ENCODE peak calls at places on chromosomes 16 and 17, in ten cellular contexts. S is WERI-Rb-1; J is cardiac muscle cell; Q is left ventricle myocardium inferior; K is CD8-positive, alpha-beta T cell; L is PC-3; F is uterus; M is endodermal cell; T is upper lobe of right lung; B is aorta. Z is an unnamed sample. For H3K36me3 and H3K9me3, the result is how much of the 10 kb centered on the place peaks cover.

GRCh38 chr17:77565166-77565565 is 393.3 kb upstream of the TNRC6C start:
- DNase-seq in S (no peak), J (no peak), Q (no peak), K (no peak), L (no peak), F (no peak), M (peak), T (peak), B (peak), Z (no peak)

GRCh38 chr17:46777943-46778915 is 40.3 kb downstream of the WNT3 start:
- DNase-seq in S (no peak), J (no peak), Q (no peak), K (no peak), L (no peak), F (no peak), M (peak), T (peak), B (peak), Z (no peak)

GRCh38 chr16:69351309-69352027 is at the start of gene TMED6:
- DNase-seq in S (peak), J (no peak), Q (no peak), K (no peak), L (no peak), F (no peak), M (no peak), T (no peak), B (no peak), Z (no peak)

GRCh38 chr17:12445331-12445730 is 220.4 kb upstream of the MYOCD start:
- DNase-seq in S (no peak), J (no peak), Q (no peak), K (no peak), L (no peak), F (no peak), M (no peak), T (no peak), B (no peak), Z (no peak)

GRCh38 chr16:2023098-2023925 is 3.4 kb upstream of the NHERF2 start:
- DNase-seq in S (peak), J (peak), Q (peak), K (peak), L (peak), F (peak), M (peak), T (peak), B (peak), Z (peak)

GRCh38 chr17:64060331-64060730 is 39.9 kb upstream of the ICAM2 start:
- DNase-seq in S (no peak), J (no peak), Q (no peak), K (no peak), L (no peak), F (no peak), M (no peak), T (no peak), B (no peak), Z (no peak)

GRCh38 chr16:19138601-19139000 is 24.8 kb downstream of the ITPRIPL2 start:
- DNase-seq in S (no peak), J (peak), Q (peak), K (no peak), L (peak), F (peak), M (peak), T (no peak), B (no peak), Z (peak)

GRCh38 chr16:2146739-2147138 is 1.7 kb upstream of the RAB26 start:
- DNase-seq in S (no peak), J (no peak), Q (no peak), K (no peak), L (no peak), F (no peak), M (peak), T (peak), B (no peak), Z (no peak)

GRCh38 chr16:11138769-11139623 is 117.0 kb downstream of the SOCS1 start:
- DNase-seq in S (no peak), J (peak), Q (no peak), K (no peak), L (no peak), F (no peak), M (no peak), T (no peak), B (no peak), Z (peak)

GRCh38 chr16:14378131-14378551 is 251.9 kb downstream of the PARN start:
- DNase-seq in S (peak), J (peak), Q (no peak), K (no peak), L (peak), F (no peak), M (no peak), T (no peak), B (no peak), Z (no peak)

GRCh38 chr16:17556276-17557052 is 85.7 kb upstream of the XYLT1 start:
- DNase-seq in S (peak), J (peak), Q (no peak), K (no peak), L (peak), F (no peak), M (peak), T (no peak), B (no peak), Z (no peak)

GRCh38 chr16:62950351-62950750 is 914.1 kb upstream of the CDH8 start:
- DNase-seq in S (no peak), J (no peak), Q (no peak), K (no peak), L (no peak), F (no peak), M (no peak), T (no peak), B (no peak), Z (no peak)

GRCh38 chr16:12753203-12754023 is 50.3 kb downstream of the CPPED1 start:
- DNase-seq in S (peak), J (no peak), Q (no peak), K (no peak), L (no peak), F (no peak), M (no peak), T (no peak), B (no peak), Z (no peak)

GRCh38 chr16:13873835-13874438 is 46.0 kb upstream of the ERCC4 start:
- DNase-seq in S (peak), J (peak), Q (no peak), K (no peak), L (peak), F (no peak), M (peak), T (no peak), B (no peak), Z (no peak)

GRCh38 chr17:67377727-67378443 is 804 bp downstream of the PITPNC1 start:
- DNase-seq in S (peak), J (peak), Q (peak), K (no peak), L (peak), F (peak), M (peak), T (peak), B (peak), Z (peak)

GRCh38 chr16:85129846-85130706 is 17.8 kb upstream of the CIBAR2 start:
- DNase-seq in S (no peak), J (peak), Q (no peak), K (no peak), L (no peak), F (peak), M (no peak), T (no peak), B (no peak), Z (peak)

GRCh38 chr17:48672340-48672739 is 46.2 kb upstream of the HOXB9 start:
- DNase-seq in S (no peak), J (no peak), Q (no peak), K (no peak), L (no peak), F (no peak), M (no peak), T (no peak), B (no peak), Z (no peak)

GRCh38 chr17:48676963-48677558 is 45.3 kb downstream of the PRAC1 start:
- DNase-seq in S (no peak), J (no peak), Q (no peak), K (no peak), L (no peak), F (no peak), M (no peak), T (no peak), B (no peak), Z (no peak)

GRCh38 chr17:48671697-48672171 is 45.6 kb upstream of the HOXB9 start:
- DNase-seq in S (peak), J (peak), Q (peak), K (peak), L (peak), F (peak), M (peak), T (peak), B (peak), Z (peak)
- H3K36me3 ChIP-seq in S (under half), J (under half), Q (under half), K (under half), L (under half), F (under half), M (under half), T (under half), B (under half), Z (under half)

DNA sequence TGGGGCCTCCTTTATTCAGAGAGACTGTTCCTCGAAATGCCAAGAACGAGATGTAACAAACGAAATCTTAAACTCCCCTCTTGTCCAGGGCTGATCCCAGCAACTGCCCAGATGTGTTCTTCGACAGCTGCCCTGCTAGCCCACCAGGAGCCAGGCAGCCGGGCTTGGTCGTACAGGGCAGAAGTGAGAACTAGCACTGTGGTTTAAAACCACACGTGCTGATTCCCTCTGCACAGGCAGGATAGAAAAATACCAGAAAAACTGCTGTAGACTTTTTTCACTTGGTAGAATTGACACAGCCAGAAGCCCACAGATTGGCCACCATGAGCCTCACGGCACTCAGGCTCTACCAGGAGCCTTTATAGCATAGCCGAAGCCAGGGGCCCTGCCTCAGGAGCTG is 33.1 kb downstream of the PLD6 start:
- DNase-seq in S (no peak), J (no peak), Q (no peak), K (no peak), L (no peak), F (no peak), M (no peak), T (no peak), B (no peak), Z (no peak)
- H3K9me3 ChIP-seq in S (under half), J (under half), Q (under half), K (under half), L (under half), F (under half), M (under half), T (under half), B (under half), Z (under half)

DNA sequence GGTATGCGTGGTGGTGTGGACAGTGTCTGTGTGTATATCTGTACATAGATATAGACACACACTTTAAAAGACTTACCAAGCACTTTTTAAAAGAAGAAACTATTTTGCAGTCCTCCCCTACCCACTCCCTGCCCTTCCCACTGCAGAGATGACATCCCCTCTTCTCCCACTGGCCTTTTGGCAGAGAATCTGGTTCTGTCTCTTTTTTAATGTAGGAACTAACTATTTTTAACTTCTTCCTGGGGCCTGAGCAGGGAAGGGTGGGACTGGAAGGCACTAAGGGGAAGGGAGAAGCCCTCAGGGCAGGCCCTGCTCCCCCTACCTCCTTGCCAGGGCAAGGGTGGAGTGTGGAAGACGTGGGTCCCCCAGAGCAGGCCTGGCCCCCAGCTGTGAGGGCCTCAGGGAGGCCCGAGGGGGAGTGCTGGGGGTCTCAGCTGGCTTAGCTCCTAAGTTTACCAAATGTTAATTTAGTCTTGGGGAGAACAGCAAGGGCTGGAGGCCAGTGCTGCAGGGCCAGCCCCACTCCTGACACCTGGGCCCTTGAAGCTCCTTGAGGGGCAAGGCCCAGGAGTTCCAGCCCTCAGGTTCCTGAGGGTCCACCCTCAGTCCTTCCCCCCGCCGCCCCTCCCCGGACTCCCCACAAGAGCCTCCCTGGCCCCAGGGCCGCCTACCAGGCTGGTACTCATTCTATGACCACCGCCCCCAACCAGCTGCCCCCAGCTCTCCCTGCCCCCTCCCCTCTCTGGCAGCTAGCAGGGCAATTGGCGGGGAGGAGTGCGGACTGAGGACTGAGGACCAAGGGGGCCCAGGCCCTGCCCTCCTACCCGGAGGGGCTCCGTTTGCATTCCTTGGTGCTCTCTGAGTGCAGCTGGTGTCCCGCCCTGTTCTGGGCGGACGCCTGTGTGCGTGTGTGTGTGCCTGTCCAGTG is 19.3 kb downstream of the UNC13D start:
- DNase-seq in S (no peak), J (no peak), Q (no peak), K (no peak), L (no peak), F (peak), M (no peak), T (no peak), B (no peak), Z (no peak)
- H3K36me3 ChIP-seq in S (half or more), J (under half), Q (half or more), K (under half), L (under half), F (under half), M (under half), T (half or more), B (under half), Z (half or more)

DNA sequence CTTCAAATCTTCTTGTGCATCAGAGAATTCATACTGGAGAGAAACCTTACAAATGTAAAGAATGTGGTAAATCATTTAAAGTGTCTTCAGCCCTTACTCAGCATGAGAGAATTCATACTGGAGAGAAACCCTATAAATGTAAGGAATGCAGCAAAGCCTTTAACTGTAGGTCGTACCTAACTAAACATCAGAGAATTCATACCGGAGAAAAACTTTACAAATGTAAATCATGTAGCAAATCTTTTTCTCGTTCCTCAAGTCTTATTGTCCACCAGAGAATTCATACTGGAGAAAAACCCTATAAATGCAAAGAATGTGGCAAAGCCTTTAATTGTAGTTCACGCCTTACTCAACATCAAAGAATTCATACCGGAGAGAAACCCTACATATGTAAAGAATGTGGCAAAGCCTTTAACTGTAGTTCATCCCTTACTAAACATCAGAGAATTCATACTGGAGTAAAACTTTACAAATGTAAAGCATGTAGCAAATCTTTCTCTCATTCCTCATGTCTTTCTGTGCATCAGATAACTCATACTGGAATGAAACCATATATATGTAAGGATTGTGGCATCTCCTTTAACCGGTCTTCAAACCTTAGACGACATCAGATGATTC is 118.5 kb upstream of the ZNF267 start:
- DNase-seq in S (no peak), J (no peak), Q (no peak), K (no peak), L (no peak), F (no peak), M (no peak), T (no peak), B (no peak), Z (no peak)
- H3K9me3 ChIP-seq in S (under half), J (under half), Q (half or more), K (half or more), L (under half), F (half or more), M (half or more), T (half or more), B (under half), Z (under half)

GRCh38 chr17:75238684-75239191 is 22.7 kb downstream of the GGA3 start:
- DNase-seq in S (peak), J (peak), Q (no peak), K (peak), L (peak), F (peak), M (peak), T (peak), B (peak), Z (no peak)

GRCh38 chr17:75239778-75240393 is 21.5 kb downstream of the GGA3 start:
- DNase-seq in S (no peak), J (no peak), Q (no peak), K (no peak), L (no peak), F (no peak), M (no peak), T (no peak), B (peak), Z (no peak)

GRCh38 chr17:75239214-75239613 is 22.2 kb downstream of the GGA3 start:
- DNase-seq in S (no peak), J (no peak), Q (no peak), K (no peak), L (no peak), F (no peak), M (no peak), T (no peak), B (peak), Z (no peak)

GRCh38 chr17:75237100-75238014 is 24.0 kb downstream of the GGA3 start:
- DNase-seq in S (no peak), J (no peak), Q (peak), K (no peak), L (no peak), F (no peak), M (no peak), T (no peak), B (peak), Z (no peak)

DNA sequence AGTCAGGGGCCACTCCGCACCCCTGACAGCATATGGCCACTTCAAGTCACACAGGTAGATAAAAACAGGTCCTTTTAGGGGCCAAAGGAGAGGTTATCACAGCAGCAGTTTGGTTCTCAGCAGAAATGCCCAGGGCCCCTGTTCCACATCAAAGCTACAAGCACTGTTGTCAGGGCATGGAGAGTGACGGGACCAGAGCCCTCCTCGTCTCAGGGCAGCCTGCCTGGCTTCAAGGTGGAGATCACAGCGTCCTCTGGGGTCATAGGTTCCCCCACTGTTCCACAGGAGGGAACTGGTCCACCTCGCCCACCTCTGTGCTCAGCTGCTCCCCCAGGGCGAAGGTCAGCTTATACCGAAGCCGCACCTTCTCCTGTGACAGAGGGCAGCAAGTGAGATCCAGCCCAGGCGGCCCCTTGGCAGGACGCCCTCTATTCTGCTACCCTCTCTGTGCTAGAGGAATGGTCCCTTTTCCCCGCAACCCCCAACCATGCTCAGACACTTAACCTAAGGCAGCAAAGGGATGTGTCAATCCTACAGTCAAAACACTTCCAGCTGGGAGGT is 23.3 kb downstream of the GGA3 start:
- DNase-seq in S (no peak), J (no peak), Q (no peak), K (no peak), L (no peak), F (no peak), M (no peak), T (no peak), B (peak), Z (no peak)
- H3K36me3 ChIP-seq in S (half or more), J (under half), Q (half or more), K (half or more), L (half or more), F (under half), M (half or more), T (half or more), B (under half), Z (half or more)

GRCh38 chr17:9274973-9275372 is 253.7 kb downstream of the NTN1 start:
- DNase-seq in S (no peak), J (no peak), Q (no peak), K (no peak), L (no peak), F (no peak), M (no peak), T (no peak), B (no peak), Z (no peak)
- H3K9me3 ChIP-seq in S (under half), J (under half), Q (under half), K (under half), L (under half), F (under half), M (under half), T (under half), B (under half), Z (under half)

GRCh38 chr16:87708181-87708580 is 57.6 kb downstream of the KLHDC4 start:
- DNase-seq in S (no peak), J (no peak), Q (no peak), K (no peak), L (no peak), F (no peak), M (no peak), T (no peak), B (no peak), Z (no peak)

GRCh38 chr16:87707097-87707496 is 58.7 kb downstream of the KLHDC4 start:
- DNase-seq in S (peak), J (no peak), Q (no peak), K (no peak), L (no peak), F (no peak), M (peak), T (no peak), B (no peak), Z (no peak)

GRCh38 chr16:87708881-87709638 is 56.7 kb downstream of the KLHDC4 start:
- DNase-seq in S (no peak), J (no peak), Q (no peak), K (no peak), L (no peak), F (no peak), M (no peak), T (no peak), B (no peak), Z (no peak)

GRCh38 chr16:87706278-87707000 is 59.3 kb downstream of the KLHDC4 start:
- DNase-seq in S (no peak), J (no peak), Q (no peak), K (no peak), L (no peak), F (no peak), M (peak), T (peak), B (no peak), Z (no peak)

GRCh38 chr16:87707714-87708113 is 58.1 kb downstream of the KLHDC4 start:
- DNase-seq in S (no peak), J (no peak), Q (no peak), K (no peak), L (no peak), F (no peak), M (no peak), T (no peak), B (no peak), Z (no peak)
- H3K36me3 ChIP-seq in S (under half), J (under half), Q (half or more), K (under half), L (under half), F (under half), M (under half), T (under half), B (under half), Z (half or more)

GRCh38 chr16:56724191-56724590 is 5.7 kb upstream of the NUP93 start:
- DNase-seq in S (no peak), J (no peak), Q (no peak), K (no peak), L (no peak), F (no peak), M (no peak), T (no peak), B (no peak), Z (no peak)
- H3K9me3 ChIP-seq in S (under half), J (under half), Q (under half), K (under half), L (under half), F (under half), M (under half), T (under half), B (under half), Z (under half)

GRCh38 chr17:78616946-78617345 is 39.8 kb upstream of the DNAH17 start:
- DNase-seq in S (no peak), J (no peak), Q (no peak), K (no peak), L (no peak), F (no peak), M (no peak), T (no peak), B (peak), Z (no peak)

GRCh38 chr17:78615631-78616030 is 38.4 kb upstream of the DNAH17 start:
- DNase-seq in S (no peak), J (no peak), Q (no peak), K (no peak), L (no peak), F (no peak), M (no peak), T (no peak), B (peak), Z (no peak)

GRCh38 chr17:78611636-78612035 is 34.4 kb upstream of the DNAH17 start:
- DNase-seq in S (no peak), J (peak), Q (no peak), K (no peak), L (no peak), F (peak), M (no peak), T (no peak), B (peak), Z (no peak)

GRCh38 chr17:78610951-78611511 is 33.8 kb upstream of the DNAH17 start:
- DNase-seq in S (no peak), J (no peak), Q (no peak), K (no peak), L (no peak), F (no peak), M (peak), T (no peak), B (peak), Z (no peak)

GRCh38 chr17:78613423-78613822 is 36.2 kb upstream of the DNAH17 start:
- DNase-seq in S (no peak), J (no peak), Q (no peak), K (no peak), L (no peak), F (no peak), M (no peak), T (no peak), B (peak), Z (no peak)
- H3K36me3 ChIP-seq in S (under half), J (under half), Q (under half), K (under half), L (under half), F (under half), M (under half), T (under half), B (under half), Z (under half)